ENCODE peak calls at places on chromosome X, in nine cellular contexts. M is activated CD8-positive, alpha-beta T cell treated with anti-CD3 and anti-CD28 coated beads for 36 hours; L is naive B cell; V is GM20000; W is AG09309; S is A549; N is aorta; T is BJ; O is mammary epithelial cell. K is an unnamed sample.

GRCh38 chrX:52983526-52983925 is 25.2 kb upstream of the FAM156A start:
- DNase-seq in T (no peak), L (no peak), W (no peak), M (no peak), V (no peak), O (no peak), N (no peak), S (no peak), K (no peak)

GRCh38 chrX:104921606-104922205 is 298.8 kb downstream of the TEX13A start:
- DNase-seq in O (peak; percentile 12), N (peak; percentile 33), M (no peak), W (no peak), V (no peak), S (no peak), T (no peak), L (no peak), K (no peak)

GRCh38 chrX:72054776-72055495 is 76.8 kb downstream of the RTL5 start:
- DNase-seq in N (no peak), M (no peak), L (no peak), W (no peak), T (no peak), S (no peak), O (no peak), V (no peak), K (no peak)

GRCh38 chrX:21374163-21374993 is at the start of gene CNKSR2:
- DNase-seq in O (peak; percentile 26), V (peak; percentile 76), W (no peak), N (peak; percentile 53), M (peak; percentile 68), T (no peak), L (peak; percentile 81), S (peak; percentile 77), K (peak; percentile 71)

GRCh38 chrX:126824596-126824995 is 5.1 kb downstream of the PRR32 start:
- DNase-seq in T (no peak), W (no peak), O (no peak), V (no peak), N (no peak), M (no peak), S (no peak), L (no peak), K (no peak)

GRCh38 chrX:49915352-49916222 is 6.8 kb upstream of the CLCN5 start:
- DNase-seq in V (peak; percentile 14), S (peak; percentile 39), L (peak; percentile 47), W (peak; percentile 28), O (peak; percentile 43), T (no peak), M (peak; percentile 46), N (no peak), K (no peak)

GRCh38 chrX:115948018-115948923 is 222.3 kb upstream of the AGTR2 start:
- DNase-seq in M (no peak), L (no peak), N (no peak), W (no peak), S (no peak), O (no peak), T (no peak), V (no peak), K (no peak)

GRCh38 chrX:38919202-38919601 is 117.9 kb downstream of the MID1IP1 start:
- DNase-seq in O (no peak), T (no peak), V (no peak), W (no peak), L (no peak), N (no peak), S (no peak), M (no peak), K (no peak)

GRCh38 chrX:47862680-47863079 is 26.0 kb downstream of the ZNF81 start:
- DNase-seq in W (no peak), N (no peak), T (no peak), S (no peak), O (no peak), L (no peak), M (no peak), V (no peak), K (no peak)

GRCh38 chrX:40778861-40779575 is 43.7 kb upstream of the MED14 start:
- DNase-seq in V (no peak), W (no peak), N (no peak), M (no peak), T (no peak), O (peak; percentile 69), S (no peak), L (no peak), K (no peak)

GRCh38 chrX:107197306-107197705 is 8.9 kb downstream of the NUP62CL start:
- DNase-seq in W (no peak), T (no peak), M (no peak), L (no peak), V (no peak), O (no peak), N (no peak), S (no peak), K (no peak)